ENCODE peak calls at places on chromosome 6, in eight cellular contexts. X is aorta; L is MM.1S; G is PC-3; A is adrenal gland; B is psoas muscle; P is CD8-positive, alpha-beta memory T cell; M is ovary. H is an unnamed sample.

GRCh38 chr6:69026243-69026642 is 391.2 kb downstream of the ADGRB3 start:
- DNase-seq in X (no peak), L (no peak), G (peak), A (no peak), B (no peak), P (no peak), M (no peak), H (no peak)

GRCh38 chr6:89412071-89413005 is at the start of gene RRAGD:
- DNase-seq in X (peak), L (peak), G (peak), A (peak), B (peak), P (peak), M (peak), H (peak)

GRCh38 chr6:155216312-155217028 is 47.3 kb upstream of the CLDN20 start:
- DNase-seq in X (no peak), L (no peak), G (no peak), A (no peak), B (no peak), P (no peak), M (no peak), H (no peak)

GRCh38 chr6:53042112-53042511 is 23.1 kb upstream of the FBXO9 start:
- DNase-seq in X (no peak), L (no peak), G (peak), A (no peak), B (no peak), P (no peak), M (no peak), H (no peak)

GRCh38 chr6:152301806-152302568 is 335.2 kb downstream of the SYNE1 start:
- DNase-seq in X (peak), L (peak), G (peak), A (peak), B (peak), P (peak), M (peak), H (peak)

GRCh38 chr6:10426781-10427279 is 12.0 kb upstream of the TFAP2A start:
- DNase-seq in X (no peak), L (no peak), G (no peak), A (no peak), B (no peak), P (no peak), M (no peak), H (no peak)

GRCh38 chr6:145836170-145836569 is 21.6 kb upstream of the FBXO30 start:
- DNase-seq in X (no peak), L (no peak), G (peak), A (no peak), B (peak), P (no peak), M (no peak), H (no peak)

GRCh38 chr6:169213814-169214520 is 39.7 kb downstream of the THBS2 start:
- DNase-seq in X (no peak), L (no peak), G (no peak), A (no peak), B (no peak), P (no peak), M (peak), H (no peak)

GRCh38 chr6:148251286-148251685 is 91.4 kb upstream of the SASH1 start:
- DNase-seq in X (no peak), L (no peak), G (peak), A (no peak), B (no peak), P (peak), M (no peak), H (no peak)

GRCh38 chr6:14734416-14735340 is 511.2 kb upstream of the JARID2 start:
- DNase-seq in X (no peak), L (no peak), G (peak), A (no peak), B (no peak), P (no peak), M (no peak), H (no peak)

GRCh38 chr6:111727798-111728197 is 122.1 kb upstream of the TRAF3IP2 start:
- DNase-seq in X (no peak), L (no peak), G (peak), A (no peak), B (no peak), P (no peak), M (no peak), H (no peak)

GRCh38 chr6:38176797-38177751 is 357.5 kb downstream of the ZFAND3 start:
- DNase-seq in X (peak), L (no peak), G (no peak), A (no peak), B (no peak), P (no peak), M (no peak), H (peak)
- H3K27ac ChIP-seq in X (no peak), L (no peak), G (no peak), A (no peak), B (no peak), P (no peak), M (no peak), H (no peak)

GRCh38 chr6:56374841-56375369 is 127.5 kb upstream of the COL21A1 start:
- DNase-seq in X (no peak), L (no peak), G (no peak), A (no peak), B (no peak), P (no peak), M (peak), H (no peak)
- H3K27ac ChIP-seq in X (peak), L (no peak), G (no peak), A (no peak), B (peak), P (no peak), M (peak), H (no peak)

GRCh38 chr6:134340574-134340973 is 22.7 kb upstream of the SGK1 start:
- DNase-seq in X (no peak), L (no peak), G (no peak), A (no peak), B (no peak), P (no peak), M (no peak), H (no peak)
- H3K27ac ChIP-seq in X (no peak), L (no peak), G (no peak), A (no peak), B (no peak), P (no peak), M (no peak), H (no peak)

GRCh38 chr6:40328988-40329545 is 258.1 kb downstream of the LRFN2 start:
- DNase-seq in X (no peak), L (no peak), G (no peak), A (no peak), B (no peak), P (no peak), M (no peak), H (no peak)
- H3K27ac ChIP-seq in X (no peak), L (no peak), G (no peak), A (no peak), B (no peak), P (no peak), M (no peak), H (no peak)

DNA sequence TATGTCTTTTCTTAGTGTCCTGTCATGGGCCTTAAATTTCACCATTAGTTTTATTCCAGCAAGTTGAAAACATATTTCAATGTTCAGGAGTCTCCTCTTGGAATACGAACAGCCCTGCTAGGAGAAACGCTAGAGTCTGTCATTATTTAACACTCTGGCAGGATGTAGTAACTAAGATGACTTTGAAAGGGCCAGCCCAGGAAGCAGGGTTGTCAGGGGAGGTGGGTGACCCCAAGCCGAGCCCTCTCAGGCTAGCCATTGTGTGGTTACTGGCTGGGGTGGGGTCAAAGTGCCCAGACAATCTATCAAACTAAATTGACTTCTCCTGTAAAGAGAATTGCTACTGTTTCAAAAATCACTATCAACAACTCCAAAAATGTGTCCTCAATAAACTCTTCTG is 67.8 kb downstream of the LY86 start:
- DNase-seq in X (no peak), L (no peak), G (no peak), A (peak), B (no peak), P (no peak), M (no peak), H (peak)
- H3K27ac ChIP-seq in X (no peak), L (no peak), G (no peak), A (no peak), B (peak), P (no peak), M (no peak), H (peak)

GRCh38 chr6:131060311-131060710 is 2.7 kb downstream of the EPB41L2 start:
- DNase-seq in X (no peak), L (no peak), G (peak), A (no peak), B (no peak), P (no peak), M (no peak), H (no peak)
- H3K27ac ChIP-seq in X (no peak), L (no peak), G (peak), A (no peak), B (no peak), P (no peak), M (peak), H (peak)